ENCODE peak calls at places on chromosomes 4 and X, in six cellular contexts. X is naive B cell; S is fibroblast of pulmonary artery; L is cerebellum; E is stimulated activated CD8-positive, alpha-beta memory T cell treated with anti-CD3 and anti-CD28 coated beads, Interleukin-4, amount 100 ng/mL, for 48 hours; U is heart left ventricle. T is an unnamed sample.

GRCh38 chr4:20305976-20306375 is 54.3 kb downstream of the SLIT2 start:
- DNase-seq in X (no peak), S (peak), L (no peak), E (no peak), U (no peak), T (peak)

GRCh38 chrX:34875204-34875603 is 67.4 kb upstream of the FAM47B start:
- DNase-seq in X (no peak), S (peak), L (no peak), E (no peak), U (no peak), T (no peak)

GRCh38 chrX:141405878-141406492 is 163.7 kb upstream of the SPANXC start:
- DNase-seq in X (no peak), S (peak), L (no peak), E (no peak), U (no peak), T (no peak)

GRCh38 chrX:132257116-132257515 is 37.9 kb upstream of the RAP2C start:
- DNase-seq in X (no peak), S (peak), L (no peak), E (no peak), U (no peak), T (no peak)

GRCh38 chrX:105876658-105877057 is 54.3 kb downstream of the NRK start:
- DNase-seq in X (no peak), S (peak), L (no peak), E (no peak), U (no peak), T (no peak)

GRCh38 chrX:132227383-132228112 is 8.3 kb upstream of the RAP2C start:
- DNase-seq in X (no peak), S (no peak), L (no peak), E (no peak), U (no peak), T (no peak)

GRCh38 chrX:11412715-11413623 is 119.8 kb downstream of the AMELX start:
- DNase-seq in X (no peak), S (peak), L (no peak), E (no peak), U (no peak), T (no peak)

GRCh38 chrX:39253551-39253950 is 452.3 kb downstream of the MID1IP1 start:
- DNase-seq in X (no peak), S (no peak), L (no peak), E (no peak), U (no peak), T (no peak)

GRCh38 chr4:151103758-151104157 is 4.3 kb downstream of the RPS3A start:
- DNase-seq in X (no peak), S (no peak), L (no peak), E (no peak), U (no peak), T (no peak)

GRCh38 chrX:12315526-12315925 is 177.3 kb downstream of the FRMPD4 start:
- DNase-seq in X (no peak), S (no peak), L (no peak), E (no peak), U (no peak), T (no peak)

GRCh38 chrX:103685396-103685795 is 1.1 kb downstream of the MORF4L2 start:
- DNase-seq in X (no peak), S (peak), L (no peak), E (no peak), U (no peak), T (no peak)

GRCh38 chrX:111568356-111568755 is 56.9 kb downstream of the SERTM2 start:
- DNase-seq in X (no peak), S (peak), L (no peak), E (no peak), U (no peak), T (peak)

GRCh38 chrX:115330498-115331138 is 41.1 kb downstream of the LUZP4 start:
- DNase-seq in X (peak), S (peak), L (peak), E (peak), U (no peak), T (peak)

GRCh38 chrX:67555578-67556203 is 11.9 kb downstream of the AR start:
- DNase-seq in X (no peak), S (peak), L (no peak), E (no peak), U (no peak), T (no peak)

GRCh38 chr4:78764498-78764961 is 11.6 kb upstream of the BMP2K start:
- DNase-seq in X (no peak), S (peak), L (no peak), E (no peak), U (no peak), T (no peak)

GRCh38 chr4:169410839-169411770 is 140.3 kb upstream of the SH3RF1 start:
- DNase-seq in X (peak), S (peak), L (no peak), E (peak), U (peak), T (peak)

GRCh38 chr4:133592106-133592505 is 443.0 kb downstream of the PCDH10 start:
- DNase-seq in X (no peak), S (no peak), L (no peak), E (no peak), U (no peak), T (no peak)

GRCh38 chr4:181777518-181777917 is 465.7 kb upstream of the TENM3 start:
- DNase-seq in X (no peak), S (no peak), L (no peak), E (no peak), U (no peak), T (no peak)

GRCh38 chr4:184762100-184762499 is 28.2 kb upstream of the CENPU start:
- DNase-seq in X (no peak), S (no peak), L (no peak), E (peak), U (no peak), T (no peak)

GRCh38 chrX:104913348-104913747 is 307.1 kb downstream of the TEX13A start:
- DNase-seq in X (no peak), S (peak), L (no peak), E (no peak), U (no peak), T (peak)

GRCh38 chr4:188197566-188197965 is 58.3 kb downstream of the TRIML1 start:
- DNase-seq in X (no peak), S (no peak), L (no peak), E (no peak), U (no peak), T (no peak)

GRCh38 chrX:21705215-21705614 is 47.1 kb upstream of the KLHL34 start:
- DNase-seq in X (no peak), S (no peak), L (no peak), E (no peak), U (no peak), T (no peak)